ENCODE peak calls at places on chromosomes 7 and 10, in six cellular contexts. E is osteoblast, W is trophoblast cell, U is SK-N-SH, A is PC-3, T is neuronal stem cell. H is an unnamed sample.

GRCh38 chr7:134686782-134687181 is 40.1 kb downstream of the BPGM start:
- DNase-seq in E (no peak), W (peak; percentile 55), U (peak; percentile 42), A (peak; percentile 43), T (no peak), H (peak; percentile 32)

GRCh38 chr10:72315611-72316385 is 38.9 kb downstream of the DNAJB12 start:
- DNase-seq in E (peak; percentile 84), W (no peak), U (no peak), A (peak; percentile 82), T (no peak), H (no peak)

GRCh38 chr10:117723343-117723742 is 180.8 kb downstream of the EMX2 start:
- DNase-seq in E (no peak), W (no peak), U (no peak), A (peak; percentile 12), T (no peak), H (no peak)

GRCh38 chr10:126880926-126881325 is 24.3 kb upstream of the DOCK1 start:
- DNase-seq in E (no peak), W (no peak), U (no peak), A (no peak), T (no peak), H (no peak)

GRCh38 chr7:14054125-14054524 is 64.7 kb upstream of the ETV1 start:
- DNase-seq in E (no peak), W (no peak), U (no peak), A (no peak), T (no peak), H (no peak)

GRCh38 chr7:1933066-1933835 is 263.2 kb downstream of the ELFN1 start:
- DNase-seq in E (no peak), W (no peak), U (no peak), A (no peak), T (no peak), H (no peak)

GRCh38 chr7:157471259-157472125 is 134.7 kb downstream of the DNAJB6 start:
- DNase-seq in E (peak; percentile 85), W (no peak), U (no peak), A (no peak), T (no peak), H (no peak)

GRCh38 chr10:132626761-132627735 is 89.5 kb downstream of the INPP5A start:
- DNase-seq in E (peak; percentile 66), W (no peak), U (no peak), A (no peak), T (no peak), H (no peak)

GRCh38 chr7:151940048-151940845 is 16.0 kb upstream of the GALNTL5 start:
- DNase-seq in E (peak; percentile 81), W (no peak), U (peak; percentile 57), A (peak; percentile 94), T (no peak), H (no peak)

GRCh38 chr7:22860337-22860736 is 37.7 kb upstream of the TOMM7 start:
- DNase-seq in E (no peak), W (no peak), U (no peak), A (no peak), T (no peak), H (no peak)

GRCh38 chr7:143484059-143484458 is 6.4 kb downstream of the TAS2R41 start:
- DNase-seq in E (no peak), W (no peak), U (no peak), A (no peak), T (no peak), H (no peak)

GRCh38 chr7:584122-584465 is 64.4 kb upstream of the PDGFA start:
- DNase-seq in E (no peak), W (no peak), U (no peak), A (no peak), T (no peak), H (no peak)

GRCh38 chr7:38909870-38910269 is 879 bp upstream of the VPS41 start:
- DNase-seq in E (no peak), W (no peak), U (no peak), A (no peak), T (no peak), H (no peak)

GRCh38 chr10:124449170-124450009 is 445 bp downstream of the NKX1-2 start:
- DNase-seq in E (peak; percentile 79), W (peak; percentile 54), U (peak; percentile 55), A (peak; percentile 39), T (no peak), H (peak; percentile 60)

GRCh38 chr7:13990319-13990983 is 985 bp upstream of the ETV1 start:
- DNase-seq in E (peak; percentile 66), W (peak; percentile 23), U (peak; percentile 48), A (peak; percentile 54), T (peak; percentile 66), H (peak; percentile 96)

GRCh38 chr10:124647421-124648130 is 96.6 kb downstream of the FAM53B start:
- DNase-seq in E (peak; percentile 94), W (no peak), U (peak; percentile 64), A (peak; percentile 6), T (no peak), H (no peak)

GRCh38 chr7:47711776-47712175 is 129.9 kb upstream of the TNS3 start:
- DNase-seq in E (no peak), W (no peak), U (no peak), A (no peak), T (no peak), H (no peak)

GRCh38 chr10:127905623-127906261 is 1.2 kb upstream of the PTPRE start:
- DNase-seq in E (no peak), W (no peak), U (no peak), A (no peak), T (no peak), H (no peak)

GRCh38 chr10:45809829-45810228 is 37.5 kb downstream of the AGAP4 start:
- DNase-seq in E (no peak), W (no peak), U (peak; percentile 73), A (peak; percentile 31), T (no peak), H (peak; percentile 21)

GRCh38 chr10:15333909-15334649 is 37.0 kb downstream of the FAM171A1 start:
- DNase-seq in E (no peak), W (no peak), U (peak; percentile 33), A (no peak), T (no peak), H (peak; percentile 20)

GRCh38 chr10:73859441-73860049 is 14.8 kb downstream of the CAMK2G start:
- DNase-seq in E (peak; percentile 84), W (no peak), U (no peak), A (no peak), T (no peak), H (no peak)

GRCh38 chr7:3280445-3280844 is 20.6 kb upstream of the SDK1 start:
- DNase-seq in E (no peak), W (no peak), U (no peak), A (no peak), T (no peak), H (no peak)

GRCh38 chr7:117871401-117871777 is 1.9 kb downstream of the CTTNBP2 start:
- DNase-seq in E (no peak), W (no peak), U (no peak), A (no peak), T (no peak), H (no peak)

GRCh38 chr7:117873056-117873932 is at the start of gene CTTNBP2:
- DNase-seq in E (peak; percentile 81), W (peak; percentile 35), U (peak; percentile 75), A (peak; percentile 28), T (peak; percentile 65), H (peak; percentile 85)

GRCh38 chr7:117871778-117872538 is 1.3 kb downstream of the CTTNBP2 start:
- DNase-seq in E (peak; percentile 62), W (no peak), U (peak; percentile 24), A (no peak), T (peak; percentile 47), H (peak; percentile 72)

GRCh38 chr7:117873933-117874530 is 791 bp upstream of the CTTNBP2 start:
- DNase-seq in E (no peak), W (no peak), U (no peak), A (no peak), T (no peak), H (no peak)

GRCh38 chr7:117872565-117873055 is 631 bp downstream of the CTTNBP2 start:
- DNase-seq in E (peak; percentile 68), W (no peak), U (no peak), A (no peak), T (peak; percentile 44), H (peak; percentile 51)
- H2AFZ ChIP-seq in E (peak overlapping the region; percentile 56), W (peak overlapping the region; percentile 38), U (peak overlapping the region; percentile 47), A (peak overlapping the region; percentile 64), T (peak overlapping the region; percentile 97), H (peak overlapping the region; percentile 28)

DNA sequence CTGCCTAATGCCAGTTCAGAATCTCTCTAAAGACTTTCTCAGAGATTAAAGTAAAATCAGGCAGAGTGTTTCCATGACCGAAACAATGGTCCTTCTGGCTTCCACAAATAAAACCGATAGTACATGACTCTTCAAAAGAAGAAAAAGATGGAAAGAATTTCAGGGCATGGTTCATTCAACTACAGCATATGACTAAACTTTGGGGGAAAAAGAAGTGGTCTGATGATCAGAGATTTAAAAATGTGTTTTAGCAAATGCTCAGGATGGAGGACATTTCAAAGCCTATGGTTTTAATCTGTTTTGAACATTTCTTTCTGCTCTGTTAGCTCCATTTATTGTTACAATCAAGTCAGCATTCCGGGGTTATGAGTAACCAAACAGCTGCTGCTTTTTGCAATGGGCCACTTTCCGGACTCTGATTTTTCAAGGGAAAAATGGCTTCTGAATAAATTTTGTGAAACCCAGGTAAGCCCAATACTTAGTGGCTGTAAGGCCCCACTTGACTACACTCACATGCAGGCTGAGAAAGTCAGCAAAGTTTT is 142.4 kb downstream of the CUBN start:
- DNase-seq in E (peak; percentile 73), W (no peak), U (no peak), A (peak; percentile 53), T (no peak), H (no peak)
- H2AFZ ChIP-seq in E (peak overlapping the region; percentile 71), W (no peak overlapping the region), U (peak overlapping the region; percentile 0), A (peak overlapping the region; percentile 70), T (peak overlapping the region; percentile 84), H (peak overlapping the region; percentile 98)

GRCh38 chr10:8130973-8131911 is 76.8 kb downstream of the GATA3 start:
- DNase-seq in E (no peak), W (peak; percentile 34), U (no peak), A (peak; percentile 86), T (no peak), H (no peak)
- H2AFZ ChIP-seq in E (no peak overlapping the region), W (no peak overlapping the region), U (no peak overlapping the region), A (peak overlapping the region; percentile 65), T (no peak overlapping the region), H (no peak overlapping the region)

GRCh38 chr7:108067844-108068243 is 62.3 kb downstream of the LAMB4 start:
- DNase-seq in E (no peak), W (no peak), U (no peak), A (no peak), T (no peak), H (no peak)

GRCh38 chr7:108063520-108063933 is 60.6 kb upstream of the LAMB1 start:
- DNase-seq in E (no peak), W (no peak), U (no peak), A (peak; percentile 25), T (no peak), H (no peak)

GRCh38 chr7:108062250-108063014 is 59.5 kb upstream of the LAMB1 start:
- DNase-seq in E (no peak), W (no peak), U (no peak), A (peak; percentile 24), T (no peak), H (no peak)

GRCh38 chr7:108071551-108071950 is 58.6 kb downstream of the LAMB4 start:
- DNase-seq in E (no peak), W (no peak), U (no peak), A (no peak), T (no peak), H (no peak)

DNA sequence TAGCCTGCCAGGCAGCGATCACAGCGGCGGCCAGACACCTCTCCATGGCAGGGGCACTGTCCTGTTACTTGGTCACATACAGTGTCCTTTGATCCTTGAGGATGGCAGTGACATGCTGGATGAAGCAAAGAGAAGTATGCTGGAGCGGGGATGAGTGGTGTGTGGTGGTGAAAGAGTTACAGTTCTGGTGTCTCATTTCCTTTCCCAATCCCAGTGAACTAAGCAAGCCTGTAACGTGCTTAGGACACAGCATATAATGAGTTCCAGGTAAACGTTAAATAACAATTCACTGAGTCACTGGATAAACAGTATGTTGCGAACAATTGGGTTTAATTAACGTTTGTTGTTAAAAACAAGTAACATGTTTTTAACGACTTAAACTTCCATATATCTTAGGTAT is 63.5 kb upstream of the LAMB1 start:
- DNase-seq in E (no peak), W (peak; percentile 19), U (no peak), A (peak; percentile 52), T (no peak), H (no peak)
- H2AFZ ChIP-seq in E (no peak overlapping the region), W (no peak overlapping the region), U (no peak overlapping the region), A (peak overlapping the region; percentile 35), T (no peak overlapping the region), H (peak overlapping the region; percentile 73)